ENCODE peak calls at places on chromosomes 13 and 19, in nine cellular contexts. One of them, this sample, is unnamed.

GRCh38 chr13:110363009-110363408 is 55.9 kb downstream of the COL4A2 start:
- DNase-seq in RWPE1: no peak
- DNase-seq in dorsolateral prefrontal cortex: no peak
- DNase-seq in IMR-90: no peak
- DNase-seq in CD8-positive, alpha-beta memory T cell: no peak
- DNase-seq in heart right ventricle: no peak
- DNase-seq in GM23248: no peak
- DNase-seq in cardiac muscle cell: no peak
- DNase-seq in WERI-Rb-1: peak; percentile 24
- DNase-seq in this sample: no peak

GRCh38 chr19:55082023-55082851 is 6.6 kb downstream of the EPS8L1 start:
- DNase-seq in RWPE1: no peak
- DNase-seq in dorsolateral prefrontal cortex: no peak
- DNase-seq in IMR-90: peak; percentile 42
- DNase-seq in CD8-positive, alpha-beta memory T cell: peak; percentile 21
- DNase-seq in heart right ventricle: no peak
- DNase-seq in GM23248: peak; percentile 46
- DNase-seq in cardiac muscle cell: no peak
- DNase-seq in WERI-Rb-1: peak; percentile 89
- DNase-seq in this sample: no peak

GRCh38 chr13:42883771-42884170 is 102.4 kb downstream of the FAM216B start:
- DNase-seq in RWPE1: no peak
- DNase-seq in dorsolateral prefrontal cortex: no peak
- DNase-seq in IMR-90: peak; percentile 33
- DNase-seq in CD8-positive, alpha-beta memory T cell: no peak
- DNase-seq in heart right ventricle: no peak
- DNase-seq in GM23248: peak; percentile 70
- DNase-seq in cardiac muscle cell: peak; percentile 49
- DNase-seq in WERI-Rb-1: peak; percentile 20
- DNase-seq in this sample: peak; percentile 77

GRCh38 chr13:75670496-75670895 is 34.4 kb downstream of the LMO7 start:
- DNase-seq in RWPE1: no peak
- DNase-seq in dorsolateral prefrontal cortex: no peak
- DNase-seq in IMR-90: peak; percentile 77
- DNase-seq in CD8-positive, alpha-beta memory T cell: no peak
- DNase-seq in heart right ventricle: no peak
- DNase-seq in GM23248: peak; percentile 61
- DNase-seq in cardiac muscle cell: no peak
- DNase-seq in WERI-Rb-1: no peak
- DNase-seq in this sample: no peak

GRCh38 chr19:33610588-33610987 is 11.2 kb upstream of the CHST8 start:
- DNase-seq in RWPE1: no peak
- DNase-seq in dorsolateral prefrontal cortex: no peak
- DNase-seq in IMR-90: no peak
- DNase-seq in CD8-positive, alpha-beta memory T cell: no peak
- DNase-seq in heart right ventricle: no peak
- DNase-seq in GM23248: no peak
- DNase-seq in cardiac muscle cell: no peak
- DNase-seq in WERI-Rb-1: no peak
- DNase-seq in this sample: no peak

GRCh38 chr19:33621811-33622504 is at the start of gene CHST8:
- DNase-seq in RWPE1: peak; percentile 46
- DNase-seq in dorsolateral prefrontal cortex: peak; percentile 53
- DNase-seq in IMR-90: no peak
- DNase-seq in CD8-positive, alpha-beta memory T cell: no peak
- DNase-seq in heart right ventricle: peak; percentile 57
- DNase-seq in GM23248: peak; percentile 69
- DNase-seq in cardiac muscle cell: peak; percentile 80
- DNase-seq in WERI-Rb-1: peak; percentile 83
- DNase-seq in this sample: peak; percentile 84

GRCh38 chr13:32824671-32825070 is 191.6 kb upstream of the KL start:
- DNase-seq in RWPE1: peak; percentile 73
- DNase-seq in dorsolateral prefrontal cortex: no peak
- DNase-seq in IMR-90: peak; percentile 95
- DNase-seq in CD8-positive, alpha-beta memory T cell: no peak
- DNase-seq in heart right ventricle: no peak
- DNase-seq in GM23248: peak; percentile 88
- DNase-seq in cardiac muscle cell: no peak
- DNase-seq in WERI-Rb-1: no peak
- DNase-seq in this sample: peak; percentile 73

GRCh38 chr13:31538067-31539042 is 201.0 kb upstream of the RXFP2 start:
- DNase-seq in RWPE1: peak; percentile 28
- DNase-seq in dorsolateral prefrontal cortex: no peak
- DNase-seq in IMR-90: peak; percentile 45
- DNase-seq in CD8-positive, alpha-beta memory T cell: no peak
- DNase-seq in heart right ventricle: no peak
- DNase-seq in GM23248: peak; percentile 79
- DNase-seq in cardiac muscle cell: peak; percentile 37
- DNase-seq in WERI-Rb-1: no peak
- DNase-seq in this sample: peak; percentile 53

GRCh38 chr19:3966051-3967017 is 4.6 kb downstream of the DAPK3 start:
- DNase-seq in RWPE1: no peak
- DNase-seq in dorsolateral prefrontal cortex: no peak
- DNase-seq in IMR-90: no peak
- DNase-seq in CD8-positive, alpha-beta memory T cell: no peak
- DNase-seq in heart right ventricle: no peak
- DNase-seq in GM23248: no peak
- DNase-seq in cardiac muscle cell: no peak
- DNase-seq in WERI-Rb-1: no peak
- DNase-seq in this sample: no peak
- H3K27ac ChIP-seq in RWPE1: peak overlapping the region; percentile 26
- H3K27ac ChIP-seq in dorsolateral prefrontal cortex: no peak overlapping the region
- H3K27ac ChIP-seq in IMR-90: peak overlapping the region; percentile 35
- H3K27ac ChIP-seq in CD8-positive, alpha-beta memory T cell: no peak overlapping the region
- H3K27ac ChIP-seq in heart right ventricle: peak overlapping the region; percentile 97
- H3K27ac ChIP-seq in GM23248: peak overlapping the region; percentile 95
- H3K27ac ChIP-seq in cardiac muscle cell: peak overlapping the region; percentile 99
- H3K27ac ChIP-seq in WERI-Rb-1: no peak overlapping the region
- H3K27ac ChIP-seq in this sample: no peak overlapping the region

DNA sequence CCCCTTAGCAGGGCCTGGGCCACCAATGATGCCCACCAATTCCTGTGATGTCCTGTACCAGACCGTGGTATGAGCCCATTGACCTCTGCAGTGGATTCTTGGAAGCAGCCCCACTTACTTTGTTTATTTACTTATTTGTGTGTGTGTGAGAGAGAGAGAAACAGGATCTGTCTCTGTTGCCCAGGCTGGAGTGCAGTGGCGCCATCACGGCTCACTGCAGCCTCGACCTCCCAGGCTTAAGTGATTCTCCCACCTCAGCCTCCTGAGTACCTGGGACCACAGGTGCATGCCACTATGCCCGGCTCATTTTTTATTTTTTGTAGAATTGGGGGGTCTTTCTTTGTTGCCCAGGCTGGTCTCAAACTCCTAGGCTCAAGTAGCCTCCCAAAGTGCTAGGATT is 13.0 kb downstream of the MYO9B start:
- DNase-seq in RWPE1: no peak
- DNase-seq in dorsolateral prefrontal cortex: no peak
- DNase-seq in IMR-90: peak; percentile 23
- DNase-seq in CD8-positive, alpha-beta memory T cell: no peak
- DNase-seq in heart right ventricle: no peak
- DNase-seq in GM23248: no peak
- DNase-seq in cardiac muscle cell: no peak
- DNase-seq in WERI-Rb-1: no peak
- DNase-seq in this sample: no peak
- H3K27ac ChIP-seq in RWPE1: peak overlapping the region; percentile 23
- H3K27ac ChIP-seq in dorsolateral prefrontal cortex: peak overlapping the region; percentile 21
- H3K27ac ChIP-seq in IMR-90: peak overlapping the region; percentile 93
- H3K27ac ChIP-seq in CD8-positive, alpha-beta memory T cell: no peak overlapping the region
- H3K27ac ChIP-seq in heart right ventricle: no peak overlapping the region
- H3K27ac ChIP-seq in GM23248: no peak overlapping the region
- H3K27ac ChIP-seq in cardiac muscle cell: no peak overlapping the region
- H3K27ac ChIP-seq in WERI-Rb-1: no peak overlapping the region
- H3K27ac ChIP-seq in this sample: no peak overlapping the region

GRCh38 chr19:45623984-45624383 is 15.2 kb downstream of the EML2 start:
- DNase-seq in RWPE1: no peak
- DNase-seq in dorsolateral prefrontal cortex: no peak
- DNase-seq in IMR-90: no peak
- DNase-seq in CD8-positive, alpha-beta memory T cell: no peak
- DNase-seq in heart right ventricle: no peak
- DNase-seq in GM23248: no peak
- DNase-seq in cardiac muscle cell: no peak
- DNase-seq in WERI-Rb-1: no peak
- DNase-seq in this sample: no peak
- H3K27ac ChIP-seq in RWPE1: no peak overlapping the region
- H3K27ac ChIP-seq in dorsolateral prefrontal cortex: no peak overlapping the region
- H3K27ac ChIP-seq in IMR-90: no peak overlapping the region
- H3K27ac ChIP-seq in CD8-positive, alpha-beta memory T cell: no peak overlapping the region
- H3K27ac ChIP-seq in heart right ventricle: no peak overlapping the region
- H3K27ac ChIP-seq in GM23248: no peak overlapping the region
- H3K27ac ChIP-seq in cardiac muscle cell: no peak overlapping the region
- H3K27ac ChIP-seq in WERI-Rb-1: no peak overlapping the region
- H3K27ac ChIP-seq in this sample: no peak overlapping the region

GRCh38 chr13:51808811-51809210 is 4.8 kb upstream of the DHRS12 start:
- DNase-seq in RWPE1: no peak
- DNase-seq in dorsolateral prefrontal cortex: no peak
- DNase-seq in IMR-90: no peak
- DNase-seq in CD8-positive, alpha-beta memory T cell: no peak
- DNase-seq in heart right ventricle: no peak
- DNase-seq in GM23248: no peak
- DNase-seq in cardiac muscle cell: no peak
- DNase-seq in WERI-Rb-1: no peak
- DNase-seq in this sample: no peak

GRCh38 chr13:51814825-51815650 is 11.1 kb upstream of the DHRS12 start:
- DNase-seq in RWPE1: peak; percentile 73
- DNase-seq in dorsolateral prefrontal cortex: no peak
- DNase-seq in IMR-90: peak; percentile 50
- DNase-seq in CD8-positive, alpha-beta memory T cell: peak; percentile 73
- DNase-seq in heart right ventricle: no peak
- DNase-seq in GM23248: peak; percentile 66
- DNase-seq in cardiac muscle cell: peak; percentile 72
- DNase-seq in WERI-Rb-1: peak; percentile 47
- DNase-seq in this sample: peak; percentile 56

GRCh38 chr13:51811920-51812328 is 8.0 kb upstream of the DHRS12 start:
- DNase-seq in RWPE1: no peak
- DNase-seq in dorsolateral prefrontal cortex: no peak
- DNase-seq in IMR-90: no peak
- DNase-seq in CD8-positive, alpha-beta memory T cell: no peak
- DNase-seq in heart right ventricle: no peak
- DNase-seq in GM23248: no peak
- DNase-seq in cardiac muscle cell: no peak
- DNase-seq in WERI-Rb-1: no peak
- DNase-seq in this sample: no peak

GRCh38 chr13:51814071-51814470 is 10.1 kb upstream of the DHRS12 start:
- DNase-seq in RWPE1: no peak
- DNase-seq in dorsolateral prefrontal cortex: no peak
- DNase-seq in IMR-90: no peak
- DNase-seq in CD8-positive, alpha-beta memory T cell: no peak
- DNase-seq in heart right ventricle: no peak
- DNase-seq in GM23248: no peak
- DNase-seq in cardiac muscle cell: no peak
- DNase-seq in WERI-Rb-1: no peak
- DNase-seq in this sample: no peak

DNA sequence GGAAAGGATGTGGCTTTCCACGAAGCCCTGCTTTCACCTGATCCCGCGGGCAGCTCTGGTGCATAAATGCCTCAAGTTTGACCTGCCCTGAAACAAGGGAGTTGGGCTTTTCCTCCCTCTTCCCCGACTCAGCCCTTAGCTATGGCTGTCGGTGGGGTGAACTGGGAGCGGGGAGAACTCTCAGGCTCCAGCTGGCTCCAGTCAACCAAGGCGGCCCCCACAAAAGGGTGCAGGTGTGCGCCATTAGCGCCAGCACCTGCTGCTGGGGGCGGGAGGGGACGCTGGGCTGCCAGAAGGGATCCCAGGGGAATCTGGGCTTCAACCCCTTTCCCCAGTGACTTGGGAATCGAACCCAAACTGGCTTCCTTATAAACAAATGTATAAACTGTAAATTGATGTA is 7.1 kb upstream of the DHRS12 start:
- DNase-seq in RWPE1: no peak
- DNase-seq in dorsolateral prefrontal cortex: no peak
- DNase-seq in IMR-90: no peak
- DNase-seq in CD8-positive, alpha-beta memory T cell: no peak
- DNase-seq in heart right ventricle: no peak
- DNase-seq in GM23248: no peak
- DNase-seq in cardiac muscle cell: no peak
- DNase-seq in WERI-Rb-1: no peak
- DNase-seq in this sample: no peak
- H3K27ac ChIP-seq in RWPE1: no peak overlapping the region
- H3K27ac ChIP-seq in dorsolateral prefrontal cortex: no peak overlapping the region
- H3K27ac ChIP-seq in IMR-90: no peak overlapping the region
- H3K27ac ChIP-seq in CD8-positive, alpha-beta memory T cell: no peak overlapping the region
- H3K27ac ChIP-seq in heart right ventricle: no peak overlapping the region
- H3K27ac ChIP-seq in GM23248: no peak overlapping the region
- H3K27ac ChIP-seq in cardiac muscle cell: no peak overlapping the region
- H3K27ac ChIP-seq in WERI-Rb-1: no peak overlapping the region
- H3K27ac ChIP-seq in this sample: no peak overlapping the region

This sample was measured in SJCRH30.